ENCODE peak calls at places on chromosome 13, in five cellular contexts. Z is H1, G is breast epithelium, W is T-helper 17 cell, U is Peyer's patch. N is an unnamed sample.
A peak's percentile ranks its signal among the peaks of the same experiment; 100 is the strongest.

GRCh38 chr13:69524459-69525155 is 583.0 kb upstream of the ATXN8OS start:
- DNase-seq in Z (no peak), G (no peak), W (no peak), U (no peak), N (no peak)

GRCh38 chr13:112587359-112587766 is 590 bp downstream of the TUBGCP3 start:
- DNase-seq in Z (no peak), G (peak; percentile 67), W (peak; percentile 49), U (peak; percentile 74), N (peak; percentile 91)

GRCh38 chr13:68261105-68261504 is 1031.0 kb upstream of the PCDH9 start:
- DNase-seq in Z (peak; percentile 2), G (no peak), W (no peak), U (no peak), N (no peak)

GRCh38 chr13:46905249-46905648 is 8.4 kb upstream of the HTR2A start:
- DNase-seq in Z (peak; percentile 2), G (no peak), W (no peak), U (no peak), N (no peak)

GRCh38 chr13:46751811-46752635 is 44.9 kb downstream of the ESD start:
- DNase-seq in Z (no peak), G (no peak), W (no peak), U (peak; percentile 26), N (no peak)

GRCh38 chr13:93843082-93843481 is 616.5 kb downstream of the GPC6 start:
- DNase-seq in Z (no peak), G (no peak), W (no peak), U (no peak), N (no peak)

GRCh38 chr13:99528547-99528946 is 27.3 kb downstream of the TM9SF2 start:
- DNase-seq in Z (no peak), G (no peak), W (no peak), U (no peak), N (no peak)

GRCh38 chr13:41458187-41458938 is 1.0 kb downstream of the RGCC start:
- DNase-seq in Z (no peak), G (no peak), W (peak; percentile 28), U (peak; percentile 43), N (peak; percentile 41)

GRCh38 chr13:30715837-30716236 is 19.5 kb upstream of the ALOX5AP start:
- DNase-seq in Z (no peak), G (no peak), W (no peak), U (no peak), N (peak; percentile 70)

GRCh38 chr13:49220035-49220855 is at the start of gene MLNR:
- DNase-seq in Z (no peak), G (no peak), W (peak; percentile 31), U (no peak), N (no peak)

GRCh38 chr13:99432637-99433542 is 68.4 kb upstream of the TM9SF2 start:
- DNase-seq in Z (peak; percentile 54), G (peak; percentile 38), W (peak; percentile 75), U (peak; percentile 79), N (peak; percentile 65)

GRCh38 chr13:54317722-54318121 is 1289.1 kb downstream of the OLFM4 start:
- DNase-seq in Z (no peak), G (no peak), W (no peak), U (no peak), N (no peak)

GRCh38 chr13:110138700-110139036 is 168.3 kb downstream of the COL4A1 start:
- DNase-seq in Z (no peak), G (no peak), W (no peak), U (no peak), N (no peak)

GRCh38 chr13:33543089-33543459 is 257.5 kb upstream of the STARD13 start:
- DNase-seq in Z (peak; percentile 15), G (no peak), W (no peak), U (no peak), N (no peak)

GRCh38 chr13:27922974-27923612 is 3.3 kb downstream of the PDX1 start:
- DNase-seq in Z (no peak), G (no peak), W (no peak), U (no peak), N (no peak)

GRCh38 chr13:80556291-80556690 is 215.4 kb upstream of the SPRY2 start:
- DNase-seq in Z (no peak), G (no peak), W (no peak), U (no peak), N (no peak)

GRCh38 chr13:95349267-95349666 is 48.0 kb upstream of the ABCC4 start:
- DNase-seq in Z (no peak), G (no peak), W (no peak), U (no peak), N (no peak)

GRCh38 chr13:95228130-95228529 is 73.1 kb downstream of the ABCC4 start:
- DNase-seq in Z (no peak), G (no peak), W (no peak), U (no peak), N (no peak)

GRCh38 chr13:89862691-89863036 is 1484.8 kb upstream of the MIR17HG start:
- DNase-seq in Z (no peak), G (no peak), W (no peak), U (no peak), N (no peak)
- H3K9me3 ChIP-seq in Z (no peaks in the 10 kb centered on the region), G (no peaks in the 10 kb centered on the region), W (no peaks in the 10 kb centered on the region), U (no peaks in the 10 kb centered on the region), N (no peaks in the 10 kb centered on the region)

GRCh38 chr13:64958106-64958505 is 2272.0 kb downstream of the PCDH9 start:
- DNase-seq in Z (no peak), G (no peak), W (no peak), U (no peak), N (no peak)
- H3K9me3 ChIP-seq in Z (no peaks in the 10 kb centered on the region), G (no peaks in the 10 kb centered on the region), W (no peaks in the 10 kb centered on the region), U (no peaks in the 10 kb centered on the region), N (no peaks in the 10 kb centered on the region)

GRCh38 chr13:18960637-18961227 is 220.9 kb downstream of the TUBA3C start:
- DNase-seq in Z (no peak), G (no peak), W (no peak), U (no peak), N (no peak)

GRCh38 chr13:18959996-18960395 is 221.6 kb downstream of the TUBA3C start:
- DNase-seq in Z (no peak), G (no peak), W (no peak), U (no peak), N (no peak)

GRCh38 chr13:18959229-18959628 is 222.4 kb downstream of the TUBA3C start:
- DNase-seq in Z (no peak), G (no peak), W (no peak), U (no peak), N (no peak)

GRCh38 chr13:18962168-18962734 is 219.4 kb downstream of the TUBA3C start:
- DNase-seq in Z (no peak), G (no peak), W (no peak), U (no peak), N (no peak)

GRCh38 chr13:18961383-18962117 is 220.1 kb downstream of the TUBA3C start:
- DNase-seq in Z (no peak), G (no peak), W (no peak), U (no peak), N (no peak)
- H3K9me3 ChIP-seq in Z (peaks cover 84% of the 10 kb centered on the region), G (peaks cover 28% of the 10 kb centered on the region), W (no peaks in the 10 kb centered on the region), U (peaks cover 12% of the 10 kb centered on the region), N (peaks cover 8% of the 10 kb centered on the region)

GRCh38 chr13:107994137-107994536 is 221.2 kb downstream of the LIG4 start:
- DNase-seq in Z (no peak), G (no peak), W (no peak), U (no peak), N (no peak)
- H3K9me3 ChIP-seq in Z (no peaks in the 10 kb centered on the region), G (no peaks in the 10 kb centered on the region), W (no peaks in the 10 kb centered on the region), U (no peaks in the 10 kb centered on the region), N (no peaks in the 10 kb centered on the region)

DNA sequence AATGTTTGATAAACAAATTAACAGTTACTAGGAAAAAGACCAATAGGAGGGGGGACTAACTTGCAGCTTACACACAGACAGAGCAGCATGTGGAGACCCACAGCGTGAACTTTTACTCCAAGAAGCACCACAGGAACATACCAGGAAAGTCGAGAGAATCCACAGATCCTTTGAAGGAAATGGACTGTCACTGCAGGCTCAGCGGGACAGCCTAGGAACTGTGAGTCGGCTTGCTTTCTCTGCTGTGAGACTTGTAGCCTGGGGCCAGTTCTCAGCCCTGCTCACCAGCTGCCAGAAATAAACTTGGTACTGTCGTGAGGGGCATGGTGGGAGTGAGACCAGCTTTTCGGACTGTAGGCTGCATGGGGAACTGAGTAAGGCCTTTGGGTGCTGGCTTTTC is 1211.5 kb downstream of the PCDH17 start:
- DNase-seq in Z (no peak), G (no peak), W (no peak), U (no peak), N (no peak)
- H3K9me3 ChIP-seq in Z (no peaks in the 10 kb centered on the region), G (peaks cover 16% of the 10 kb centered on the region), W (peaks cover 2% of the 10 kb centered on the region), U (no peaks in the 10 kb centered on the region), N (peaks cover 8% of the 10 kb centered on the region)

DNA sequence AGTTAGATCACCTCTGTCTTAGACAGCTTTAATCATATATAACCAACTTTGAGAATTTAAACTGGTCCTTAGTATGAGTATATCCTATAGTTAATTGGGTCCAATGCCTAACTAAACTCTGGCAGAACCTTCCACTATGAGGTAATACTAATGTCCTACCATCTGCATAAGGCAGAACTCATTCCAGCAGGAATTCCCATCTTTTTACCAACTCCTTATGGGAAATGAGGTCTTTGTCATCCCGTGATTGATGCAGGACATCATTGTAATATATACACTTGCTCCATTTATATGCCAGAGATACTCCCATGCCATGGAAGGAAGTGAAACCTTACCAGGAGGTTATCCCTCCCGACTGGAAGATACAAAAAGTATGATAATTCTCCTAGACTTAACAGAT is 2.8 kb downstream of the KCTD4 start:
- DNase-seq in Z (no peak), G (no peak), W (no peak), U (no peak), N (no peak)
- H3K9me3 ChIP-seq in Z (no peaks in the 10 kb centered on the region), G (no peaks in the 10 kb centered on the region), W (no peaks in the 10 kb centered on the region), U (no peaks in the 10 kb centered on the region), N (no peaks in the 10 kb centered on the region)

GRCh38 chr13:39542361-39542760 is 60.6 kb downstream of the LHFPL6 start:
- DNase-seq in Z (no peak), G (no peak), W (no peak), U (no peak), N (no peak)
- H3K9me3 ChIP-seq in Z (no peaks in the 10 kb centered on the region), G (no peaks in the 10 kb centered on the region), W (no peaks in the 10 kb centered on the region), U (no peaks in the 10 kb centered on the region), N (no peaks in the 10 kb centered on the region)